ENCODE peak calls at places on chromosomes 7 and 10, in seven cellular contexts. O is IMR-90, Q is neuronal stem cell, G is H1, E is mesendoderm, D is H9, W is trophoblast cell. M is an unnamed sample.

GRCh38 chr7:128056901-128057300 is 25.7 kb upstream of the LRRC4 start:
- DNase-seq in O (peak; percentile 87), Q (no peak), G (no peak), E (no peak), D (no peak), W (peak; percentile 77), M (peak; percentile 76)

GRCh38 chr10:88865281-88865876 is 13.7 kb upstream of the ANKRD22 start:
- DNase-seq in O (no peak), Q (no peak), G (no peak), E (no peak), D (no peak), W (no peak), M (peak; percentile 37)

GRCh38 chr7:40019558-40019957 is 69.5 kb downstream of the CDK13 start:
- DNase-seq in O (no peak), Q (no peak), G (no peak), E (no peak), D (no peak), W (no peak), M (no peak)

GRCh38 chr10:133079836-133080682 is 7.7 kb upstream of the ADGRA1 start:
- DNase-seq in O (no peak), Q (peak; percentile 49), G (peak; percentile 87), E (peak; percentile 61), D (peak; percentile 82), W (no peak), M (no peak)

GRCh38 chr10:88990528-88991160 is at the start of gene FAS:
- DNase-seq in O (peak; percentile 57), Q (peak; percentile 37), G (peak; percentile 74), E (peak; percentile 53), D (peak; percentile 63), W (peak; percentile 39), M (peak; percentile 78)

GRCh38 chr7:133815677-133816210 is 311.4 kb upstream of the LRGUK start:
- DNase-seq in O (peak; percentile 82), Q (no peak), G (no peak), E (no peak), D (no peak), W (no peak), M (peak; percentile 52)

GRCh38 chr10:66746711-66747110 is 179.1 kb upstream of the LRRTM3 start:
- DNase-seq in O (no peak), Q (no peak), G (no peak), E (no peak), D (no peak), W (no peak), M (no peak)

GRCh38 chr7:70474639-70475234 is 657.2 kb upstream of the GALNT17 start:
- DNase-seq in O (no peak), Q (no peak), G (no peak), E (no peak), D (no peak), W (no peak), M (no peak)

GRCh38 chr7:68313806-68314205 is 1284.5 kb upstream of the AUTS2 start:
- DNase-seq in O (no peak), Q (no peak), G (no peak), E (no peak), D (no peak), W (no peak), M (no peak)

GRCh38 chr7:21911341-21911875 is 34.3 kb downstream of the CDCA7L start:
- DNase-seq in O (peak; percentile 7), Q (no peak), G (no peak), E (no peak), D (no peak), W (no peak), M (peak; percentile 37)

GRCh38 chr10:79333513-79333912 is 13.8 kb upstream of the PPIF start:
- DNase-seq in O (peak; percentile 86), Q (no peak), G (no peak), E (no peak), D (no peak), W (peak; percentile 88), M (peak; percentile 67)

GRCh38 chr7:66380285-66380888 is 175.3 kb downstream of the TPST1 start:
- DNase-seq in O (peak; percentile 47), Q (no peak), G (no peak), E (no peak), D (no peak), W (peak; percentile 66), M (peak; percentile 55)

GRCh38 chr7:22647451-22648257 is 79.3 kb upstream of the IL6 start:
- DNase-seq in O (peak; percentile 98), Q (no peak), G (no peak), E (no peak), D (no peak), W (peak; percentile 90), M (peak; percentile 92)

GRCh38 chr7:115906690-115907089 is 123.9 kb downstream of the TFEC start:
- DNase-seq in O (no peak), Q (no peak), G (no peak), E (no peak), D (no peak), W (no peak), M (no peak)

GRCh38 chr7:34313289-34313688 is 344.7 kb upstream of the NPSR1 start:
- DNase-seq in O (peak; percentile 34), Q (no peak), G (no peak), E (no peak), D (no peak), W (no peak), M (no peak)

GRCh38 chr7:35697414-35698175 is 2.7 kb upstream of the HERPUD2 start:
- DNase-seq in O (peak; percentile 71), Q (no peak), G (no peak), E (peak; percentile 71), D (no peak), W (peak; percentile 64), M (peak; percentile 78)

DNA sequence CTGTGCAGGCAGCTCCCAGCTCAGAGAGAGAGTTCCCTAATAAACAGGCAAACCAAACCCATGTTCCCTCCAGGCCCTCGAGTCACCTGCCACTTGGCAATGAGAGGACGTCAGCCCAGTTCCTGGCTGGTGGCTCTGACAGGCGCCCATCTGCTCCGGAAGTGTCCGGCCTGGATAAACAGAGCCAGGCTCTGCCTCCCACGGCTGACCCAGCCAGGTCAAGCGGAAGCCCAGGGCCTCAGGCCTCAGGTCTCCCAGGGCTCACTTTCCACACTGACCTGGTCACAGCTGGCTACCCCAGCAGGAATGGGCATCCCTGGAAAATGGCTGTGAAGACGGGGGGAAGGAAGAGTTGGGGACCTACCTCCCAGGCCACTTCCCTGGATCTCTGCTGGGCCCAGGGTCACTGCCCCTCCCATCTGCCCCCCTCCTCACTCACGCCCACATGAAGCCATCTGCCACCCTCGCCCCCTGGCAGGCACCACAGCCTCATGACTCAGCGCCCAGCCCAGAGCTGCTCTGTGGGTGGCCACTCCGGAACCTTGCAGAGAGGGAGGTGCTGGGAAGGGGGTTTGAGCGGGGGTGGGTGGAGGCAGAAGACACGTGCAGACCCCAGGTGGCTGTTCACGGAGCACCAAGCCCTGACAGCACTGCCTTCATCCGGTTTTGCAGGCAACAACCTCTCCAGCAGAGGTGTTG is 37.4 kb upstream of the DUSP5 start:
- DNase-seq in O (peak; percentile 34), Q (no peak), G (no peak), E (no peak), D (no peak), W (no peak), M (no peak)
- H3K9ac ChIP-seq in O (no peak overlapping the region), Q (no peak overlapping the region), G (no peak overlapping the region), E (no peak overlapping the region), D (no peak overlapping the region), W (no peak overlapping the region), M (no peak overlapping the region)

DNA sequence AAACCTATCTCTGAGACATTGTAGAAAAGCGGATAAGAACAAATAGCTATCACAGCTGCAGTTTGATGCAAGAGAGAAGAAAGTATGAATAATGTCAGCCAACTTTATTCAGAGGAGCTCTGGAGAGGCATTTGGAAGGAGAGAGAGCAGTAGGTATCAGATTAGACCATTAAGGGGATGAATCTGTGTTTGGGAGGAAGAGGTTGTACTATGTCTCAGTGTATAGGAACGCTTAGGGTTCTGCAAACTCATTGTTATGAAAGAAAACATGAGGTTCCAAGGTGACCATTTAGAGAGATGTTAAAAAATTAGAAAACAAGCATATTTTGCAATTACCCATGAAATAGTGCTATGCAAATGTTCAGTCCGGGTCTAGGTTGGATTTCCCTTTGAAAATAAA is 207.5 kb upstream of the GNAI1 start:
- DNase-seq in O (peak; percentile 6), Q (no peak), G (no peak), E (no peak), D (no peak), W (no peak), M (no peak)
- H3K18ac ChIP-seq in O (no peak overlapping the region), Q (no peak overlapping the region), G (no peak overlapping the region), E (no peak overlapping the region), D (no peak overlapping the region), W (no peak overlapping the region), M (no peak overlapping the region)

GRCh38 chr10:86356306-86356705 is 10.3 kb downstream of the GRID1 start:
- DNase-seq in O (no peak), Q (no peak), G (no peak), E (no peak), D (no peak), W (no peak), M (no peak)

GRCh38 chr10:86354761-86355540 is 11.6 kb downstream of the GRID1 start:
- DNase-seq in O (no peak), Q (no peak), G (no peak), E (no peak), D (no peak), W (no peak), M (no peak)

GRCh38 chr10:86355571-86356038 is 11.0 kb downstream of the GRID1 start:
- DNase-seq in O (no peak), Q (no peak), G (no peak), E (no peak), D (no peak), W (peak; percentile 25), M (no peak)

GRCh38 chr10:86350897-86351296 is 15.7 kb downstream of the GRID1 start:
- DNase-seq in O (no peak), Q (no peak), G (no peak), E (no peak), D (no peak), W (no peak), M (no peak)

DNA sequence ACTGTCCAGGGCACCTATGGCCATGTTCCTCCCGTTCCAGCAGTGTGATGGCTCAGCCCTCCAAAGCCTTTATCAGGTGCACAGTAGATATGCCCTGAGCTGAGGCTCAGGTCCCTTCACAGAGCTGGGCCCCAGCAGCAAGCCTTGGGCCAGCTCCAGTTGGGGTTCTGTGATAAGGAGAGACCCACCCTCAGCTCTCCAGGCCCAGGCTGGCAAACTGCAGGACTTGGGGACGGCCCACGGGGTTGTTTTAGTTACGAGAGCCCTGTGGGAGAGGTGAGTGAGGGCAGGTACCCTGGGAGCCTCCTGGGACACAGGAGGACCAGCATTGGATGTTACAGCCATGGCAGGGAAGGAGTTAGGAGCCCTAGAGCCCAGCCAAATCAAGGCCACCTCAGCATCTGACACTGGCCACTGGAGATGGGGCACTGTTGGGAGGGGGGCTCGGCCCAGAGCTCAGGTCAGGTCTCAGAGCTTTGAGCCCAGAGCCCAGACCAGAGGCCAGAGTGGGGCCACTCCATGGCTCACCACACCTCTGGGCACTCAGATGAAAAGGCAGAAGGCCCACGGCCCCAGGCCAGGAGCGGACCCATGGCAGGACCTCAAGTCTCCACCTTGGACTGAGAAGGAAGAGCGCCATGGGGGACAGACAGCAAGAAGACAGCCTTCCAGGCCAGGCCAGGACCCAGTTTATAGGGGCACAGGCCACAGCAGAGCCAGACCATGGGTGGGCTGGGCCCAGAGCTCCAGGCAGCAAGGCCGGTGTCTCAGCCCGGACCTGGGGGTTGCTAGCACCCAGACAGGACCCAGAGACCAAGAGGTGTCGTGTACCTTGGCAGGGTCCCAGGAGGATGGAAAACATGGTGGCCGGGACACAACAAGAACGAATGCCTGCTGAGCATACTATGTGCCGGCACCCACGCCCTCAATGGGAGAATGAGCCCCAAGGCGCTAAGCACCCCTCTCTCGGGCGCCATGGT is 12.8 kb downstream of the GRID1 start:
- DNase-seq in O (no peak), Q (no peak), G (no peak), E (no peak), D (no peak), W (no peak), M (no peak)
- H3K9ac ChIP-seq in O (no peak overlapping the region), Q (no peak overlapping the region), G (no peak overlapping the region), E (no peak overlapping the region), D (no peak overlapping the region), W (no peak overlapping the region), M (no peak overlapping the region)

GRCh38 chr7:150866932-150867564 is 14.7 kb downstream of the AOC1 start:
- DNase-seq in O (no peak), Q (no peak), G (no peak), E (no peak), D (no peak), W (no peak), M (no peak)
- H3K18ac ChIP-seq in O (no peak overlapping the region), Q (no peak overlapping the region), G (no peak overlapping the region), E (no peak overlapping the region), D (no peak overlapping the region), W (no peak overlapping the region), M (no peak overlapping the region)